ENCODE peak calls at places on chromosomes 5 and 9, in eight cellular contexts. O is ascending aorta; X is CD8-positive, alpha-beta memory T cell; I is neuronal stem cell; M is upper lobe of right lung; F is aorta; Z is PC-9; D is pancreas. Y is an unnamed sample.

GRCh38 chr9:101462558-101462957 is 27.0 kb upstream of the ALDOB start:
- DNase-seq in O (no peak), X (no peak), I (no peak), M (no peak), F (no peak), Z (peak; percentile 49), D (no peak), Y (peak; percentile 64)

GRCh38 chr5:172567843-172568242 is 73.2 kb upstream of the NEURL1B start:
- DNase-seq in O (no peak), X (no peak), I (no peak), M (no peak), F (no peak), Z (no peak), D (no peak), Y (no peak)

GRCh38 chr9:14747116-14747515 is 24.6 kb upstream of the CER1 start:
- DNase-seq in O (no peak), X (no peak), I (no peak), M (no peak), F (no peak), Z (no peak), D (no peak), Y (no peak)

GRCh38 chr5:159814222-159814621 is 102.1 kb upstream of the ADRA1B start:
- DNase-seq in O (no peak), X (no peak), I (no peak), M (no peak), F (no peak), Z (no peak), D (no peak), Y (no peak)

GRCh38 chr9:80787636-80788035 is 901.7 kb downstream of the TLE1 start:
- DNase-seq in O (no peak), X (no peak), I (no peak), M (no peak), F (no peak), Z (no peak), D (no peak), Y (no peak)

GRCh38 chr5:111345731-111346130 is 121.5 kb downstream of the CAMK4 start:
- DNase-seq in O (no peak), X (no peak), I (no peak), M (no peak), F (no peak), Z (no peak), D (no peak), Y (peak; percentile 56)

GRCh38 chr5:177446184-177447065 is at the start of gene PRR7:
- DNase-seq in O (no peak), X (peak; percentile 61), I (peak; percentile 69), M (peak; percentile 80), F (peak; percentile 74), Z (no peak), D (peak; percentile 62), Y (peak; percentile 83)

GRCh38 chr9:3261484-3261883 is 264.3 kb downstream of the RFX3 start:
- DNase-seq in O (no peak), X (no peak), I (no peak), M (no peak), F (no peak), Z (no peak), D (no peak), Y (no peak)

GRCh38 chr9:124137944-124138335 is 119.8 kb upstream of the NEK6 start:
- DNase-seq in O (no peak), X (no peak), I (no peak), M (no peak), F (no peak), Z (peak; percentile 73), D (no peak), Y (no peak)

GRCh38 chr5:96902876-96903275 is 26.6 kb downstream of the ERAP2 start:
- DNase-seq in O (no peak), X (no peak), I (no peak), M (no peak), F (no peak), Z (no peak), D (no peak), Y (no peak)

GRCh38 chr5:81165493-81166119 is 67.5 kb upstream of the CKMT2 start:
- DNase-seq in O (no peak), X (peak; percentile 23), I (peak; percentile 43), M (peak; percentile 69), F (no peak), Z (peak; percentile 57), D (peak; percentile 24), Y (peak; percentile 81)

GRCh38 chr9:71680189-71680983 is 87.9 kb downstream of the CEMIP2 start:
- DNase-seq in O (no peak), X (no peak), I (no peak), M (no peak), F (no peak), Z (peak; percentile 97), D (no peak), Y (peak; percentile 71)

GRCh38 chr5:38022621-38023020 is 182.8 kb upstream of the GDNF start:
- DNase-seq in O (no peak), X (no peak), I (no peak), M (no peak), F (no peak), Z (no peak), D (no peak), Y (no peak)

GRCh38 chr5:149680810-149681221 is 49.3 kb upstream of the PPARGC1B start:
- DNase-seq in O (peak; percentile 71), X (no peak), I (no peak), M (peak; percentile 82), F (peak; percentile 86), Z (no peak), D (no peak), Y (no peak)

GRCh38 chr5:152309926-152310450 is 95.1 kb downstream of the NMUR2 start:
- DNase-seq in O (no peak), X (no peak), I (peak; percentile 8), M (no peak), F (no peak), Z (no peak), D (no peak), Y (no peak)

GRCh38 chr5:34977934-34978616 is 48.7 kb downstream of the DNAJC21 start:
- DNase-seq in O (no peak), X (no peak), I (no peak), M (no peak), F (no peak), Z (no peak), D (no peak), Y (no peak)

GRCh38 chr5:161544350-161544765 is 2.2 kb downstream of the GABRB2 start:
- DNase-seq in O (no peak), X (no peak), I (peak; percentile 56), M (no peak), F (peak; percentile 42), Z (no peak), D (peak; percentile 38), Y (peak; percentile 58)

GRCh38 chr5:161547573-161548471 is 1.3 kb upstream of the GABRB2 start:
- DNase-seq in O (no peak), X (no peak), I (peak; percentile 21), M (no peak), F (peak; percentile 41), Z (no peak), D (no peak), Y (no peak)

GRCh38 chr5:161546463-161547301 is at the start of gene GABRB2:
- DNase-seq in O (no peak), X (no peak), I (peak; percentile 58), M (peak; percentile 78), F (peak; percentile 63), Z (no peak), D (peak; percentile 59), Y (peak; percentile 64)

GRCh38 chr5:161548472-161549094 is 2.1 kb upstream of the GABRB2 start:
- DNase-seq in O (no peak), X (no peak), I (peak; percentile 18), M (no peak), F (no peak), Z (no peak), D (peak; percentile 29), Y (no peak)

DNA sequence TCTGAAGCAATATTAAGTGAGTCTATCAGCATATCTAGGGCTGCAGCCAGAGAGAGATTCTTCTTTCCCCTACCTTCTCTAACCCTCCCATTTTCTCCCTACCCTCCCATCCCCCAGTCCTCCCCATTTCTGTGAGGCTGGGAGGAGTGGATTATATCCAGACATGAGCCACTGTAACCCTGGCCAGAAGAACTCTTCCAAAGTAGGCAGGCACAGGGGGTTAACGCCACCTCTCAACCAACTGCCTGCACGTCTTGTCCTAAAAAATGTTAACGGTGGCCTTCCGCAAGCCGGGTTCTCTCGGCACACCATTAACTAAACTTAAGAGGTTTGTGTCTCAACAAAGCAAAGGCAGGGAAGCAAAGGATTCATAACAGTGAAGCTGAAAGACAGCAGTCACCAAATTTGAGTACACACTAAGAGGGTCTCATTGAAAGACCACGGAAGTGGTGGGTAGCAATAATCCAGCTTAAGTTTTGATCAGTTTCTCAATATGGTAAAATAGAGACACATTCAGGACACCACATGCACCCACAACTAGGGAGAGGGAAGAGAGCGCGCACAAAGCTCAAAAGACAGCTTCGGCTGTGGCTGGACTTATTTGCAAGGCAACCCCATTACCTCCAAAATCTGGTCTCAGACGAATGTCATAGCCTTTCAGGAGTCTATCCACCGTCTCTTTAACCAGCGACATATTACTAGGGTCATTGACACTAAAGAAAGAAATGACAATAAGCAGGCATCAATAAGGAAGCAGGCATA is 643 bp downstream of the GABRB2 start:
- DNase-seq in O (no peak), X (no peak), I (peak; percentile 6), M (no peak), F (no peak), Z (no peak), D (no peak), Y (no peak)
- H3K4me3 ChIP-seq in O (peak overlapping the region; percentile 53), X (no peak overlapping the region), I (peak overlapping the region; percentile 68), M (peak overlapping the region; percentile 49), F (no peak overlapping the region), Z (no peak overlapping the region), D (no peak overlapping the region), Y (peak overlapping the region; percentile 74)

GRCh38 chr9:135155396-135155795 is 67.9 kb downstream of the OLFM1 start:
- DNase-seq in O (no peak), X (no peak), I (no peak), M (no peak), F (no peak), Z (no peak), D (no peak), Y (no peak)
- H3K9me3 ChIP-seq in O (no peaks in the 10 kb centered on the region), X (no peaks in the 10 kb centered on the region), I (no peaks in the 10 kb centered on the region), M (no peaks in the 10 kb centered on the region), F (peaks cover 2% of the 10 kb centered on the region), Z (no peaks in the 10 kb centered on the region), D (no peaks in the 10 kb centered on the region), Y (peaks cover 3% of the 10 kb centered on the region)

DNA sequence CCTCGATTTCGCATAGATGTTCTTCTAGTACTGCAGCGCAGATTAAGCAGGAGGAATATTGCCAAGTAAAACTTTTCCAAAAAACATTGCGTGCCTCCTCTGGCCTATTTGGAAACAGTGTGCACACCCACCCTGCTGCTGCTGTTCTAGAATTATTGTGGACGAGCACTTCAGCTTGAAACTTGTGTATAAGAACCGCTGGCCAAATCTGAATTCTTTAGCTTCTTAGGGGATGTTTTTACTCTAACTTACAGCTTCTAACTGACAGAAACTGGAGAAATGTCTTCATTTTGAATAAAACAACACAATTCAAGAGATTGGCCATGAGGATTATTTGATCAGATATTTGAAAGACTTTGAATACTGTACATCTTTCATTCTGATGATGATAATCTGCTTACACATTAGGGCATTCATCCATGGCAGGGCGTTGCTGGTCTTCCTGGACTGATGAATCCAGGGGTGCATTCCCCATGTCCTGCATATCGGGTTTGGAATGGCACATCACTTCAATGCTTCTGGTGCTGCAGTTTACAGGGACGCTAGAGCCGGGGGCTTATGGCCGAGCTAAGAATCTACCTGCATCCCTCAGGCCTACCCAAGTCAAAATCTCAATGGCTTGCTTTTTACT is 6.5 kb downstream of the ADAMTS16 start:
- DNase-seq in O (no peak), X (no peak), I (no peak), M (no peak), F (no peak), Z (peak; percentile 66), D (no peak), Y (no peak)
- H3K4me3 ChIP-seq in O (no peak overlapping the region), X (no peak overlapping the region), I (no peak overlapping the region), M (no peak overlapping the region), F (no peak overlapping the region), Z (peak overlapping the region; percentile 63), D (no peak overlapping the region), Y (peak overlapping the region; percentile 77)

GRCh38 chr5:135533346-135533745 is 2.4 kb downstream of the NEUROG1 start:
- DNase-seq in O (peak; percentile 18), X (no peak), I (no peak), M (no peak), F (no peak), Z (no peak), D (no peak), Y (no peak)
- H3K9me3 ChIP-seq in O (no peaks in the 10 kb centered on the region), X (no peaks in the 10 kb centered on the region), I (no peaks in the 10 kb centered on the region), M (no peaks in the 10 kb centered on the region), F (no peaks in the 10 kb centered on the region), Z (no peaks in the 10 kb centered on the region), D (no peaks in the 10 kb centered on the region), Y (peaks cover 28% of the 10 kb centered on the region)